ENCODE peak calls at places on chromosome 2, in four cellular contexts. One of them, this sample, is unnamed.

GRCh38 chr2:100580474-100581264 is 17.9 kb downstream of the PDCL3 start:
- DNase-seq in occipital lobe: no peak
- DNase-seq in stimulated activated CD8-positive, alpha-beta memory T cell treated with anti-CD3 and anti-CD28 coated beads, Interleukin-15, amount 100 ng/mL, for 4 hours: no peak
- DNase-seq in EH: no peak
- DNase-seq in this sample: no peak

GRCh38 chr2:54572262-54572635 is 116.1 kb downstream of the SPTBN1 start:
- DNase-seq in EH: peak
- DNase-seq in occipital lobe: no peak
- DNase-seq in stimulated activated CD8-positive, alpha-beta memory T cell treated with anti-CD3 and anti-CD28 coated beads, Interleukin-15, amount 100 ng/mL, for 4 hours: no peak
- DNase-seq in this sample: no peak

GRCh38 chr2:33272001-33272400 is 204.4 kb upstream of the RASGRP3 start:
- DNase-seq in stimulated activated CD8-positive, alpha-beta memory T cell treated with anti-CD3 and anti-CD28 coated beads, Interleukin-15, amount 100 ng/mL, for 4 hours: no peak
- DNase-seq in occipital lobe: no peak
- DNase-seq in EH: peak
- DNase-seq in this sample: no peak

GRCh38 chr2:172887280-172887679 is 151.6 kb downstream of the RAPGEF4 start:
- DNase-seq in stimulated activated CD8-positive, alpha-beta memory T cell treated with anti-CD3 and anti-CD28 coated beads, Interleukin-15, amount 100 ng/mL, for 4 hours: no peak
- DNase-seq in occipital lobe: no peak
- DNase-seq in EH: no peak
- DNase-seq in this sample: no peak

GRCh38 chr2:48912110-48912509 is 156.6 kb upstream of the LHCGR start:
- DNase-seq in EH: no peak
- DNase-seq in stimulated activated CD8-positive, alpha-beta memory T cell treated with anti-CD3 and anti-CD28 coated beads, Interleukin-15, amount 100 ng/mL, for 4 hours: no peak
- DNase-seq in occipital lobe: no peak
- DNase-seq in this sample: no peak

GRCh38 chr2:25877431-25878360 is 591 bp downstream of the ASXL2 start:
- DNase-seq in EH: peak
- DNase-seq in occipital lobe: peak
- DNase-seq in stimulated activated CD8-positive, alpha-beta memory T cell treated with anti-CD3 and anti-CD28 coated beads, Interleukin-15, amount 100 ng/mL, for 4 hours: peak
- DNase-seq in this sample: peak

GRCh38 chr2:7567646-7568045 is 650.4 kb downstream of the RNF144A start:
- DNase-seq in stimulated activated CD8-positive, alpha-beta memory T cell treated with anti-CD3 and anti-CD28 coated beads, Interleukin-15, amount 100 ng/mL, for 4 hours: peak
- DNase-seq in occipital lobe: no peak
- DNase-seq in EH: no peak
- DNase-seq in this sample: no peak

GRCh38 chr2:230124792-230125452 is 56.2 kb upstream of the SLC16A14 start:
- DNase-seq in EH: peak
- DNase-seq in stimulated activated CD8-positive, alpha-beta memory T cell treated with anti-CD3 and anti-CD28 coated beads, Interleukin-15, amount 100 ng/mL, for 4 hours: no peak
- DNase-seq in occipital lobe: peak
- DNase-seq in this sample: no peak

GRCh38 chr2:149815946-149816345 is 228.4 kb upstream of the MMADHC start:
- DNase-seq in occipital lobe: no peak
- DNase-seq in EH: no peak
- DNase-seq in stimulated activated CD8-positive, alpha-beta memory T cell treated with anti-CD3 and anti-CD28 coated beads, Interleukin-15, amount 100 ng/mL, for 4 hours: no peak
- DNase-seq in this sample: no peak

GRCh38 chr2:181937473-181937872 is 45.9 kb downstream of the ITPRID2 start:
- DNase-seq in occipital lobe: no peak
- DNase-seq in stimulated activated CD8-positive, alpha-beta memory T cell treated with anti-CD3 and anti-CD28 coated beads, Interleukin-15, amount 100 ng/mL, for 4 hours: no peak
- DNase-seq in EH: peak
- DNase-seq in this sample: no peak

GRCh38 chr2:209977386-209978239 is 24.8 kb upstream of the RPE start:
- DNase-seq in occipital lobe: no peak
- DNase-seq in stimulated activated CD8-positive, alpha-beta memory T cell treated with anti-CD3 and anti-CD28 coated beads, Interleukin-15, amount 100 ng/mL, for 4 hours: no peak
- DNase-seq in EH: peak
- DNase-seq in this sample: peak

GRCh38 chr2:207531024-207531411 is 1.3 kb downstream of the CREB1 start:
- DNase-seq in EH: no peak
- DNase-seq in stimulated activated CD8-positive, alpha-beta memory T cell treated with anti-CD3 and anti-CD28 coated beads, Interleukin-15, amount 100 ng/mL, for 4 hours: no peak
- DNase-seq in occipital lobe: no peak
- DNase-seq in this sample: peak

GRCh38 chr2:30193104-30193681 is 38.1 kb upstream of the LBH start:
- DNase-seq in stimulated activated CD8-positive, alpha-beta memory T cell treated with anti-CD3 and anti-CD28 coated beads, Interleukin-15, amount 100 ng/mL, for 4 hours: no peak
- DNase-seq in EH: no peak
- DNase-seq in occipital lobe: no peak
- DNase-seq in this sample: no peak

GRCh38 chr2:30029804-30030203 is 108.4 kb upstream of the ALK start:
- DNase-seq in occipital lobe: no peak
- DNase-seq in EH: no peak
- DNase-seq in stimulated activated CD8-positive, alpha-beta memory T cell treated with anti-CD3 and anti-CD28 coated beads, Interleukin-15, amount 100 ng/mL, for 4 hours: no peak
- DNase-seq in this sample: no peak

GRCh38 chr2:1584051-1584531 is 160.2 kb downstream of the PXDN start:
- DNase-seq in EH: no peak
- DNase-seq in stimulated activated CD8-positive, alpha-beta memory T cell treated with anti-CD3 and anti-CD28 coated beads, Interleukin-15, amount 100 ng/mL, for 4 hours: no peak
- DNase-seq in occipital lobe: no peak
- DNase-seq in this sample: no peak

GRCh38 chr2:25587361-25587760 is 86.0 kb downstream of the DTNB start:
- DNase-seq in stimulated activated CD8-positive, alpha-beta memory T cell treated with anti-CD3 and anti-CD28 coated beads, Interleukin-15, amount 100 ng/mL, for 4 hours: no peak
- DNase-seq in EH: peak
- DNase-seq in occipital lobe: no peak
- DNase-seq in this sample: no peak

GRCh38 chr2:42392191-42392590 is 31.2 kb upstream of the COX7A2L start:
- DNase-seq in occipital lobe: no peak
- DNase-seq in stimulated activated CD8-positive, alpha-beta memory T cell treated with anti-CD3 and anti-CD28 coated beads, Interleukin-15, amount 100 ng/mL, for 4 hours: no peak
- DNase-seq in EH: no peak
- DNase-seq in this sample: no peak

GRCh38 chr2:152432206-152432653 is 97.3 kb downstream of the FMNL2 start:
- DNase-seq in occipital lobe: no peak
- DNase-seq in EH: peak
- DNase-seq in stimulated activated CD8-positive, alpha-beta memory T cell treated with anti-CD3 and anti-CD28 coated beads, Interleukin-15, amount 100 ng/mL, for 4 hours: no peak
- DNase-seq in this sample: peak

GRCh38 chr2:172456002-172456401 is 28.6 kb downstream of the ITGA6 start:
- DNase-seq in stimulated activated CD8-positive, alpha-beta memory T cell treated with anti-CD3 and anti-CD28 coated beads, Interleukin-15, amount 100 ng/mL, for 4 hours: no peak
- DNase-seq in EH: no peak
- DNase-seq in occipital lobe: no peak
- DNase-seq in this sample: peak

This sample was measured in cerebellar cortex.